ENCODE peak calls at places on chromosomes 4 and X, in five cellular contexts. Y is cardiac muscle cell, H is kidney, T is endothelial cell, V is glutamatergic neuron. B is an unnamed sample.

GRCh38 chr4:83386931-83387897 is 52.6 kb upstream of the HPSE start:
- DNase-seq in Y (no peak), H (no peak), T (no peak), V (no peak), B (no peak)

GRCh38 chr4:107863850-107864371 is 39.2 kb downstream of the SGMS2 start:
- DNase-seq in Y (peak), H (no peak), T (no peak), V (no peak), B (peak)

GRCh38 chr4:169345207-169345788 is 74.5 kb upstream of the SH3RF1 start:
- DNase-seq in Y (no peak), H (no peak), T (no peak), V (no peak), B (peak)

GRCh38 chrX:78517124-78517523 is 142.0 kb downstream of the RTL3 start:
- DNase-seq in Y (no peak), H (no peak), T (no peak), V (no peak), B (no peak)

GRCh38 chrX:37781808-37782207 is 1.9 kb downstream of the CYBB start:
- DNase-seq in Y (no peak), H (no peak), T (no peak), V (no peak), B (no peak)

GRCh38 chr4:35358001-35358584 is 886.2 kb downstream of the ARAP2 start:
- DNase-seq in Y (no peak), H (no peak), T (no peak), V (no peak), B (peak)

GRCh38 chr4:126124817-126125216 is 810.1 kb downstream of the FAT4 start:
- DNase-seq in Y (no peak), H (no peak), T (no peak), V (no peak), B (no peak)

GRCh38 chr4:3680656-3681055 is 85.5 kb upstream of the ADRA2C start:
- DNase-seq in Y (no peak), H (peak), T (no peak), V (no peak), B (no peak)

GRCh38 chrX:20388594-20388993 is 121.9 kb upstream of the RPS6KA3 start:
- DNase-seq in Y (no peak), H (no peak), T (no peak), V (no peak), B (no peak)

GRCh38 chr4:14022428-14022827 is 394.9 kb upstream of the BOD1L1 start:
- DNase-seq in Y (no peak), H (no peak), T (no peak), V (no peak), B (no peak)

GRCh38 chr4:103091601-103092223 is 7.9 kb downstream of the BDH2 start:
- DNase-seq in Y (peak), H (no peak), T (peak), V (no peak), B (peak)

GRCh38 chrX:24465524-24465850 is 401 bp downstream of the PDK3 start:
- DNase-seq in Y (peak), H (no peak), T (no peak), V (no peak), B (no peak)

GRCh38 chr4:101104264-101105052 is 242.9 kb downstream of the PPP3CA start:
- DNase-seq in Y (no peak), H (no peak), T (no peak), V (no peak), B (no peak)

GRCh38 chr4:156710571-156711195 is 260.9 kb downstream of the PDGFC start:
- DNase-seq in Y (no peak), H (no peak), T (no peak), V (no peak), B (no peak)

GRCh38 chr4:6005175-6005574 is 13.1 kb downstream of the C4orf50 start:
- DNase-seq in Y (no peak), H (no peak), T (no peak), V (no peak), B (no peak)

GRCh38 chr4:83889802-83890201 is 353.9 kb downstream of the GPAT3 start:
- DNase-seq in Y (no peak), H (no peak), T (no peak), V (no peak), B (peak)

GRCh38 chrX:39995457-39995856 is 102.3 kb downstream of the BCOR start:
- DNase-seq in Y (no peak), H (no peak), T (no peak), V (no peak), B (no peak)

GRCh38 chrX:125646195-125646594 is 326.5 kb downstream of the TEX13C start:
- DNase-seq in Y (no peak), H (no peak), T (no peak), V (peak), B (no peak)

GRCh38 chrX:115134366-115134765 is 54.8 kb upstream of the RBMXL3 start:
- DNase-seq in Y (no peak), H (no peak), T (no peak), V (no peak), B (no peak)

GRCh38 chr4:140374130-140374477 is 658 bp downstream of the SCOC start:
- DNase-seq in Y (no peak), H (no peak), T (no peak), V (no peak), B (peak)

GRCh38 chr4:106314960-106315359 is 1.0 kb downstream of the TBCK start:
- DNase-seq in Y (no peak), H (no peak), T (no peak), V (no peak), B (no peak)

GRCh38 chrX:37686348-37686736 is 751 bp downstream of the XK start:
- DNase-seq in Y (no peak), H (no peak), T (no peak), V (no peak), B (no peak)

GRCh38 chr4:149708513-149709175 is 107.0 kb downstream of the IQCM start:
- DNase-seq in Y (no peak), H (no peak), T (no peak), V (no peak), B (peak)

GRCh38 chr4:61572160-61572559 is 372.0 kb downstream of the ADGRL3 start:
- DNase-seq in Y (no peak), H (no peak), T (no peak), V (no peak), B (peak)

GRCh38 chr4:68373513-68373912 is 23.6 kb upstream of the YTHDC1 start:
- DNase-seq in Y (peak), H (peak), T (peak), V (peak), B (peak)

GRCh38 chr4:89307446-89308160 is at the start of gene GPRIN3:
- DNase-seq in Y (peak), H (peak), T (peak), V (peak), B (peak)

GRCh38 chr4:13783800-13784411 is 156.4 kb upstream of the BOD1L1 start:
- DNase-seq in Y (no peak), H (no peak), T (no peak), V (no peak), B (no peak)

DNA sequence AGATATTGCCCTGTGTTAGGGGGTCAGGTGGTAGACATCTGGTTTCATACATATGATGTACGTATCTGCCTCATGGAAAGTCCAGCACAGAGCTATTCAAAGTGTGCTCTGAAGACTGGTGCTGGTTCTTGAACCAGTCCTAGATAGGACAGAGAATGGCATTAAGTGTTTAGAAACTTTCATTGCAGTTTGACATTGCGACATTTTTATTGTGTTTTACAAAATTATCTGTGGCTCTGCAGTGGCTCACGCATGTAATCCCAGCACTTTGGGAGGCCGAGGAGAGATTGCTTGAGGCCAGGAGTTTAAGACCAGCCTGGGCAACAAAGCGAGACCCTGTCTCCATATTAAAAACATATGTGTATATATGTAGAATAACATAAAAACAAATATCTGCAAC is 56.9 kb downstream of the USP9X start:
- DNase-seq in Y (no peak), H (no peak), T (no peak), V (no peak), B (peak)
- TF ChIP-seq CTCF in Y (no peak), H (no peak), T (no peak), V (no peak), B (no peak)

DNA sequence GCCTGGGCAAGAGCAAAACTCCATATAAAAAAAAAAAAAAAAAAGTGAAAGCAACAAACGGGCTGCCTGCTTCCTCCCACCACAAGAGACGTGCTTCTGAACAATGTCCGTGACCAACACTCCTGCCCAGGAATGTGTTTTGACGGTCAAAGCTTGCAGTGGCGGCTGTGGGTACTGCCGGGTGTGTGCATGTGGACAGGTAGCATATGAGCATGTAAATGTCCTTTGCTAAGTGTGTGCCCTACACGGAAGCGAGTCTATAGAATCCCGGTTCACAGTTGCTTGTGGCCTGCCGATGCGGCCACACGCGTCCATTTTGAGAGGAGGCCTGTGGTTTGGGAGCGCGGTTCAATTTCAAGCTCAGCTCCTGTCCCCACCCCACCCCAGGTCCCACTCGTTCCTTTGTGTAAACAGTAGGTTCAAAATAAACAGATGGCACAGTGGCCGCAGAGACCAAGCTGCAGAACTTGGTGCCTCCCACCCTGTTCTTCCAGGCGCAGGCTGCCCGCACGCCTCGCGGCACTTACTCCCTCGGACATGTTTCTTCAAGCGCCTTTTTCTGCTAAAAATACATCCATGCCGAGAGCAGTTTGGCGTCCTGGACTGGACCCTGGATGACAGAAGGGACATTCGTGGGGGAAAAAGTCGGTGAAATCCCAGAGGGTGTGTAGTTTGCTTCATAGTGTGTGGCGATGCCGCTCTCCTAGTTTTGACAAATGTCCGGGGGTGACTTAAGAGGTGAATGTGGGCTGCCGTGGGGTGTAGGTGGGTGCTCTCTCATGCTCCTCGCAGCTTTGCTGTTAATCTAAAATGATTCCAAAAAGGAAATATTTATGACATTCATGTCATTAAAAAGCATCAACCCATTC is 11.5 kb upstream of the NKX1-1 start:
- DNase-seq in Y (no peak), H (no peak), T (peak), V (no peak), B (no peak)
- TF ChIP-seq CTCF in Y (no peak), H (no peak), T (no peak), V (peak), B (no peak)

DNA sequence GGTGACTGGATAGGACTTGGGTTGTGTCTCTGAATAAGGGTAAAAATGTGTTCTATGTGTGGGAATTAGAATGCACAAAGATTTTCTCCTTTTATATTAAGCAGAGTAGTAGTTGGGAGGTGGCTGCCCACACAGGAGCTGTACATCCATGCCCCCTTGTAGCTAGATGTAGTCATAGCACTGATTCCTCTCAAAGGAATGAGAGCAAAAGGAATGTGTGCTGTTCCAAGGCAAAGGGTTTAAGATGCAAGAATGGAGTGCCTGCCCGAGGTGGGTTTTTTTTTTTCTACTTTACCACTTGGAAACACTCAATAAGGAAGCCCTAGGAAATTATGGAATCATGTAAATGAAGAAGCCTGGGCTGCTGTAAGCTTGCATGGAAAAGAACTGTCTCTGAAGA is 2183.2 kb upstream of the AGA start:
- DNase-seq in Y (no peak), H (no peak), T (no peak), V (no peak), B (peak)
- TF ChIP-seq CTCF in Y (no peak), H (no peak), T (no peak), V (no peak), B (peak)

DNA sequence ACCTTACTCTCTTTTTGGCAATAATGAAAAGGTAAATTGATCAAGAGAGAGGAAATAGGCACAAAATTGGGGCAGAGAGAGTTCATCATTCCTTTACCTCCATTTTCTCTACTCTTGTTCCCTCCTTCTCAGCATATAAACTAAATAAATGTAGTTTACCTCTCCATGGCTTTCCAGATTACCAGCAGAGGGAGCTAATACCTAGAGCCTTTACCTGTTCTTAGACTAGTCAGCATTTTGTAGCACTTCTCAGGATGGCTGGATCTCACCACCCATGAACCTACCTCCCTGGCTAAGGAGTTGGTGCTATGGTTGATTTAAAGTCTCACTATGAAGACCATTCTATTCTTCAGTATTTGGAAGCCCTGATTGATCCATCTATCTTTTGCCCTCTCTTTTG is 15.7 kb downstream of the OFD1 start:
- DNase-seq in Y (peak), H (no peak), T (no peak), V (no peak), B (peak)
- TF ChIP-seq CTCF in Y (peak), H (peak), T (peak), V (no peak), B (peak)

GRCh38 chrX:45850197-45850774 is 649.6 kb upstream of the DIPK2B start:
- DNase-seq in Y (peak), H (no peak), T (peak), V (no peak), B (peak)

GRCh38 chrX:45851434-45851991 is 650.8 kb upstream of the DIPK2B start:
- DNase-seq in Y (peak), H (no peak), T (peak), V (peak), B (peak)

GRCh38 chrX:45850775-45851433 is 650.2 kb upstream of the DIPK2B start:
- DNase-seq in Y (peak), H (no peak), T (peak), V (peak), B (peak)

GRCh38 chrX:45847966-45848365 is 647.3 kb upstream of the DIPK2B start:
- DNase-seq in Y (no peak), H (no peak), T (no peak), V (no peak), B (no peak)

GRCh38 chrX:45849261-45849660 is 648.6 kb upstream of the DIPK2B start:
- DNase-seq in Y (peak), H (no peak), T (no peak), V (no peak), B (peak)
- TF ChIP-seq CTCF in Y (peak), H (no peak), T (no peak), V (no peak), B (peak)

DNA sequence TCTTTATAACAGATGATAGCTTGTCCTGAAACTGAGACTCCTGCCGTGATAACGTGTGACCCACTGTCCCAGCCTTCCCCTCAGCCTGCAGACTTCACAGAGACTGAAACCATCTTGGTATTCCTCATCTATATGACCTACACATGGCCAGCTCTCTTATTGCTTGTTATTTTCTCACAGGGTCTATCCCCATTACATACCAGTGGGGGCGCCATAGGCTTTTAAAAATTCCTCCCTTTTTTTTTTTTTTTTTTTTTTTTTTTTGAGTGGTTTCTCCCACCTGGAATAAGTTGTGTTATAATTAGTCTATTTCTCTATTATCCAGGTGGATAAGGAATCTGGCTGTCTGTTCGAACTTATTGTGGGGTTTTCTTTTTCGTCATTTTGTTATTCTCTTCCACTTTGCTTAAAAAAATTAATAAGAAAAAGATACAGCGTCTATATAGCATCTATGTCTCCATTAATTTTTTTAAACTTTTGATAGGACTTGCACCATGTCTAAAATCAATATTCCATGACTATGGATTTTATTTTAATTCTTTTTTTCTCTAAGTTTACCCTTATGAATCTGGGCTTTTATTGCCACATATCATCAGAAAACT is 47.2 kb downstream of the GYG2 start:
- DNase-seq in Y (no peak), H (no peak), T (no peak), V (no peak), B (peak)
- TF ChIP-seq CTCF in Y (peak), H (no peak), T (peak), V (no peak), B (peak)

GRCh38 chrX:55715847-55716246 is 1.7 kb upstream of the RRAGB start:
- DNase-seq in Y (no peak), H (peak), T (no peak), V (no peak), B (no peak)
- TF ChIP-seq CTCF in Y (no peak), H (no peak), T (no peak), V (no peak), B (no peak)

DNA sequence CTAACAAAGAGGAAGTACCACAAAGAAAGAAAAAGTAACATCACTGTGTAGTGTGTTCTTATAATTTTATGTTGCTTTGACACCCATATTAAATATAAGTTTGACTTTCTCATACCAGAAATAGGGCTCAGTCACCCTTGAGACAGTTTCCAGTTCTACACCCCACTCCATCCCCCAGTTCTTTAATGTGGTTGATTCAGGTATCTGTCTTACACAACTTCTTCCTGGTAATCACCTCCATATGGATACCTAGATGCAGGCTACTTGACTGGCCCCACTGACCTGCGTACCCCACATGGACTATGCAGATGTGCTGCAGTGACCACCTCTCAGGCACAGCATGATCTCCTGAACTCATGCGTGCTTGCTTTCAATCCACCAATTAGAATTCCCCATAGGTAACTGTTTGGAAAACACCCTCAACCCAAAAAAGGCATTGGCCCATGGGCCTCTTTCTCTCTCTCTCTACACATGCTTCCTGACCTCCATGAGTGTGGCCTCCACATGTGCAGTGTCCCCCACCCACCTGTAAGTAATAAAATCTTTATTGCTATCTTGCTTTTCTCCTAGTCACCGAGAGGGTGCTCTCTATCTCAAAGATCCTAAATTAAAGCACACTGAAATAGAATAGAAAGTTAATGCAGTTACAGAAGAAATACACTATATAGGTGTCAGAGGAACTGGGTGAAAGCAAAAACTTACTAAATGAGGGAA is 98.3 kb downstream of the ZAR1 start:
- DNase-seq in Y (no peak), H (no peak), T (no peak), V (no peak), B (no peak)
- TF ChIP-seq CTCF in Y (no peak), H (no peak), T (no peak), V (no peak), B (no peak)

DNA sequence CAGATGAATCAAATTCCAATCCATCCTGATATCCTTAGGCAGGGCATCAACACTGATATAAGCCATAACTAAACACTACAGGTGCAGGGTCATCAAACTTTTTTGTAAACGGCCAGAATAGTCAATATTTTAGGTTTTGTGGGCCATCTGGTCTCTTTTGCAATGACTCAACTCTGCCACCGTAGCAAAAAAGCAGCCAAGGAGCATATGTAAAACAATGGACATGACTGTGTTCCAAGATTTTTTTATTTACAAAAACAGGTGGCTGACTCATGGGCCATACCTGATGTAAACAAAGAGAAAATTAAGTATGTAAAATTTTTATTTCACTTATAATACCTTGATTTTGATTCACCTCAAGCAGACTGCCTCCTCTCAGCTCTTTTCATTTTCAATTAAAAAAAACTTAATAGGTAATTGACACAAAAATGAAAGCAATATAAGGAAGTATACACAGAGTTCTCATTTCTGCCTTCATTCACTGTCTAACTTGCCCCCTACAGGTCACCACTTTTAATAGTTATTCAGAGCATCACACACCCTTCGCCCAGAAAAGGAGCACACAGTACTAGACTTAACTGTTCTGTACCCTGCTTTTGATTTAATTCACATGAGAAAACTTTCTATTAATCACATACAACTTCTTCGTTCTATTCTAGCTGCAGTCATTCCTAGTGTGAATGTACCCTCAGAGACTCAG is 35.3 kb upstream of the GPM6B start:
- DNase-seq in Y (no peak), H (no peak), T (no peak), V (no peak), B (peak)
- TF ChIP-seq CTCF in Y (no peak), H (no peak), T (no peak), V (no peak), B (peak)